ENCODE peak calls at places on chromosomes 16 and 17, in nine cellular contexts. G is DND-41, I is uterus, J is hepatocyte, L is heart right ventricle, A is A549, V is astrocyte of the spinal cord, M is fibroblast of pulmonary artery, X is fibroblast of lung. U is an unnamed sample.

GRCh38 chr17:151886-152859 is 14.8 kb downstream of the SCGB1C2 start:
- DNase-seq in G (no peak), I (no peak), J (no peak), L (no peak), A (peak; percentile 33), V (no peak), M (no peak), X (no peak), U (no peak)

GRCh38 chr17:75555679-75556153 is 30.2 kb downstream of the LLGL2 start:
- DNase-seq in G (no peak), I (no peak), J (no peak), L (no peak), A (no peak), V (no peak), M (no peak), X (no peak), U (no peak)

GRCh38 chr17:57868007-57868774 is 18.3 kb upstream of the MRPS23 start:
- DNase-seq in G (peak; percentile 88), I (peak; percentile 93), J (peak; percentile 79), L (peak; percentile 79), A (peak; percentile 92), V (peak; percentile 95), M (peak; percentile 85), X (peak; percentile 94), U (peak; percentile 28)

GRCh38 chr17:49447603-49448325 is 33.1 kb upstream of the PHB1 start:
- DNase-seq in G (no peak), I (no peak), J (no peak), L (peak; percentile 26), A (no peak), V (no peak), M (no peak), X (no peak), U (no peak)

GRCh38 chr17:49676276-49676868 is 1.5 kb downstream of the SPOP start:
- DNase-seq in G (peak; percentile 41), I (no peak), J (no peak), L (no peak), A (no peak), V (peak; percentile 45), M (peak; percentile 40), X (peak; percentile 43), U (no peak)

GRCh38 chr17:80284631-80285030 is 24.0 kb downstream of the RNF213 start:
- DNase-seq in G (no peak), I (no peak), J (no peak), L (no peak), A (peak; percentile 46), V (no peak), M (no peak), X (no peak), U (no peak)

GRCh38 chr17:31680126-31680525 is 178.9 kb downstream of the COPRS start:
- DNase-seq in G (no peak), I (no peak), J (no peak), L (no peak), A (no peak), V (no peak), M (no peak), X (no peak), U (no peak)

GRCh38 chr16:31105677-31106213 is 2.4 kb upstream of the BCKDK start:
- DNase-seq in G (peak; percentile 52), I (peak; percentile 81), J (peak; percentile 83), L (peak; percentile 92), A (peak; percentile 82), V (peak; percentile 47), M (peak; percentile 59), X (peak; percentile 46), U (peak; percentile 80)

GRCh38 chr16:89455178-89455577 is 35.2 kb downstream of the ANKRD11 start:
- DNase-seq in G (peak; percentile 27), I (no peak), J (no peak), L (no peak), A (no peak), V (no peak), M (no peak), X (no peak), U (no peak)

GRCh38 chr17:58969156-58969555 is 137.5 kb downstream of the TRIM37 start:
- DNase-seq in G (no peak), I (no peak), J (no peak), L (no peak), A (no peak), V (no peak), M (no peak), X (no peak), U (peak; percentile 58)

GRCh38 chr16:77807-78443 is at the start of gene MPG:
- DNase-seq in G (peak; percentile 87), I (peak; percentile 86), J (peak; percentile 93), L (peak; percentile 92), A (peak; percentile 77), V (peak; percentile 79), M (peak; percentile 77), X (peak; percentile 68), U (peak; percentile 83)

GRCh38 chr17:77744268-77744988 is 214.1 kb upstream of the TNRC6C start:
- DNase-seq in G (no peak), I (no peak), J (no peak), L (peak; percentile 68), A (no peak), V (no peak), M (no peak), X (no peak), U (no peak)

GRCh38 chr16:13018026-13018425 is 116.6 kb downstream of the SHISA9 start:
- DNase-seq in G (no peak), I (no peak), J (no peak), L (no peak), A (no peak), V (no peak), M (no peak), X (no peak), U (no peak)

GRCh38 chr16:2778692-2778958 is 1.5 kb upstream of the ELOB start:
- DNase-seq in G (no peak), I (peak; percentile 14), J (no peak), L (no peak), A (no peak), V (no peak), M (no peak), X (no peak), U (no peak)
- H3K4me3 ChIP-seq in G (peak overlapping the region; percentile 64), I (no peak overlapping the region), J (peak overlapping the region; percentile 99), L (no peak overlapping the region), A (peak overlapping the region; percentile 95), V (no peak overlapping the region), M (no peak overlapping the region), X (no peak overlapping the region), U (no peak overlapping the region)

GRCh38 chr16:79834720-79835119 is 234.2 kb upstream of the MAF start:
- DNase-seq in G (no peak), I (no peak), J (no peak), L (no peak), A (no peak), V (no peak), M (no peak), X (no peak), U (no peak)

GRCh38 chr16:79836129-79836528 is 235.6 kb upstream of the MAF start:
- DNase-seq in G (no peak), I (peak; percentile 36), J (no peak), L (no peak), A (no peak), V (no peak), M (no peak), X (no peak), U (no peak)

GRCh38 chr16:79839450-79839849 is 238.9 kb upstream of the MAF start:
- DNase-seq in G (no peak), I (peak; percentile 65), J (no peak), L (no peak), A (no peak), V (no peak), M (no peak), X (peak; percentile 57), U (no peak)

GRCh38 chr16:79838860-79839259 is 238.3 kb upstream of the MAF start:
- DNase-seq in G (no peak), I (peak; percentile 78), J (peak; percentile 49), L (no peak), A (no peak), V (no peak), M (no peak), X (peak; percentile 91), U (no peak)

GRCh38 chr16:79833559-79833958 is 233.0 kb upstream of the MAF start:
- DNase-seq in G (no peak), I (no peak), J (no peak), L (no peak), A (no peak), V (no peak), M (no peak), X (no peak), U (no peak)
- H3K4me3 ChIP-seq in G (no peak overlapping the region), I (no peak overlapping the region), J (no peak overlapping the region), L (no peak overlapping the region), A (no peak overlapping the region), V (no peak overlapping the region), M (no peak overlapping the region), X (no peak overlapping the region), U (no peak overlapping the region)

GRCh38 chr16:10938321-10938720 is 3.9 kb downstream of the DEXI start:
- DNase-seq in G (no peak), I (no peak), J (no peak), L (no peak), A (no peak), V (no peak), M (no peak), X (no peak), U (no peak)
- H3K4me3 ChIP-seq in G (no peak overlapping the region), I (no peak overlapping the region), J (no peak overlapping the region), L (no peak overlapping the region), A (no peak overlapping the region), V (no peak overlapping the region), M (no peak overlapping the region), X (no peak overlapping the region), U (no peak overlapping the region)

GRCh38 chr16:74999683-75000480 is 1.1 kb downstream of the ZNRF1 start:
- DNase-seq in G (peak; percentile 61), I (peak; percentile 60), J (peak; percentile 70), L (peak; percentile 43), A (no peak), V (peak; percentile 18), M (peak; percentile 42), X (no peak), U (peak; percentile 69)

GRCh38 chr16:74998481-74999207 is at the start of gene ZNRF1:
- DNase-seq in G (peak; percentile 86), I (peak; percentile 85), J (peak; percentile 92), L (peak; percentile 90), A (peak; percentile 86), V (peak; percentile 78), M (peak; percentile 82), X (peak; percentile 90), U (peak; percentile 92)

GRCh38 chr16:74999208-74999682 is 421 bp downstream of the ZNRF1 start:
- DNase-seq in G (peak; percentile 46), I (no peak), J (no peak), L (peak; percentile 50), A (no peak), V (no peak), M (no peak), X (no peak), U (peak; percentile 40)

GRCh38 chr16:75002474-75002873 is 3.6 kb downstream of the ZNRF1 start:
- DNase-seq in G (no peak), I (no peak), J (no peak), L (no peak), A (no peak), V (no peak), M (no peak), X (no peak), U (no peak)

DNA sequence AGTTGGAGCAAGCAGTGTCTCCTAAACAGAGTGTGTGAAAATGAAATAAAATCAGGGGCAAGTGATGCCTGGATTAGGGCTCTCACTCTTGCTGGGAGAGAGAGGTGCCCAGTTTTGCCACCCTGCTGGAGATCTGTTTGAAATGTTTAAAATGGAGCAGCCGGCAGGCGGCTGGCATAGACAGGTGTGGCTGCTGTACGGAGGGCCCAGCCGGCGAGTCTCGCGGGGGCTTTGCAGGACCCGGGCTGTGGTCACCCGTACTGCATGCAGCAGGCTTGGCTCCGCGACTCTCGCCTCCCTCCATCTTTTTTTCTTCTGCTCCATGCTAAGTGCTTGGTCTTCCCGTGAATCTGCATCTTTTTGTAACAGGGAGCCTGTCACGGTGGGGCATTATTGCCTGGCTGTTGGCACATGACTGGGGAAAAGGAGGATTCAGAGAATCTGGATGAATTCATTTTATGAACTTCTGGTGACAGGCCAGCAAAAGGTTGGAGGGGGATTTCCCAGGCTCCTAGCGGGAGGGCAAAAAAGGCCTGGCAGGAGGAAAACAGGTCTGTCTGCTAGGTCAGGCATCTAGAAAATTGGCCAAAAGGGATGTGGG is 1.8 kb downstream of the ZNRF1 start:
- DNase-seq in G (peak; percentile 58), I (no peak), J (peak; percentile 34), L (peak; percentile 30), A (no peak), V (peak; percentile 17), M (peak; percentile 24), X (no peak), U (peak; percentile 62)
- H3K4me3 ChIP-seq in G (peak overlapping the region; percentile 84), I (peak overlapping the region; percentile 73), J (peak overlapping the region; percentile 98), L (peak overlapping the region; percentile 96), A (peak overlapping the region; percentile 80), V (peak overlapping the region; percentile 75), M (peak overlapping the region; percentile 70), X (peak overlapping the region; percentile 86), U (peak overlapping the region; percentile 62)

U was measured in thyroid gland.